ENCODE peak calls at places on chromosome 21, in eight cellular contexts. E is NCI-H1694; W is NCI-H524; L is stimulated activated effector memory CD8-positive, alpha-beta T cell treated with anti-CD3 and anti-CD28 coated beads, Interleukin-12 subunit alpha, Interleukin-12 subunit beta, amount 100 ng/mL, for 72 hours; H is esophagus muscularis mucosa; I is GM06990; S is CD8-positive, alpha-beta memory T cell; G is islet precursor cell. F is an unnamed sample.

GRCh38 chr21:15592271-15592860 is 137.4 kb upstream of the USP25 start:
- DNase-seq in E (peak), W (no peak), L (no peak), H (no peak), I (no peak), S (no peak), G (no peak), F (peak)

GRCh38 chr21:46161180-46161799 is 5.9 kb upstream of the FTCD start:
- DNase-seq in E (no peak), W (no peak), L (no peak), H (no peak), I (peak), S (no peak), G (no peak), F (no peak)

GRCh38 chr21:26070822-26071425 is 99.6 kb downstream of the APP start:
- DNase-seq in E (peak), W (no peak), L (no peak), H (no peak), I (peak), S (no peak), G (peak), F (peak)

GRCh38 chr21:35559881-35560280 is 500.4 kb downstream of the SETD4 start:
- DNase-seq in E (no peak), W (no peak), L (no peak), H (no peak), I (no peak), S (no peak), G (no peak), F (no peak)

GRCh38 chr21:46457801-46458314 is 833 bp upstream of the DIP2A start:
- DNase-seq in E (no peak), W (peak), L (no peak), H (no peak), I (no peak), S (no peak), G (peak), F (no peak)

GRCh38 chr21:37101384-37101783 is 28.3 kb downstream of the TTC3 start:
- DNase-seq in E (no peak), W (no peak), L (no peak), H (no peak), I (no peak), S (no peak), G (no peak), F (no peak)

GRCh38 chr21:16891821-16892220 is 621.0 kb upstream of the CXADR start:
- DNase-seq in E (no peak), W (no peak), L (no peak), H (no peak), I (no peak), S (no peak), G (no peak), F (no peak)

GRCh38 chr21:23725576-23725975 is 1881.7 kb downstream of the MRPL39 start:
- DNase-seq in E (no peak), W (no peak), L (no peak), H (no peak), I (no peak), S (no peak), G (no peak), F (peak)

GRCh38 chr21:17821121-17821520 is 2.0 kb upstream of the C21orf91 start:
- DNase-seq in E (no peak), W (no peak), L (no peak), H (no peak), I (no peak), S (no peak), G (no peak), F (no peak)

GRCh38 chr21:45972716-45973474 is 8.7 kb upstream of the COL6A1 start:
- DNase-seq in E (peak), W (peak), L (no peak), H (no peak), I (no peak), S (no peak), G (peak), F (peak)